ENCODE peak calls at places on chromosomes 2 and 18, in four cellular contexts. One of them, this sample, is unnamed.

GRCh38 chr2:217800433-217801114 is 202.2 kb downstream of the TNS1 start:
- DNase-seq in B cell: no peak
- DNase-seq in iPS DF 19.7: no peak
- DNase-seq in activated CD8-positive, alpha-beta memory T cell treated with anti-CD3 and anti-CD28 coated beads for 4 hours: no peak
- DNase-seq in this sample: peak

GRCh38 chr2:105396254-105397024 is 2.4 kb downstream of the FHL2 start:
- DNase-seq in B cell: no peak
- DNase-seq in iPS DF 19.7: no peak
- DNase-seq in activated CD8-positive, alpha-beta memory T cell treated with anti-CD3 and anti-CD28 coated beads for 4 hours: peak
- DNase-seq in this sample: no peak

GRCh38 chr18:79007440-79007839 is 27.8 kb downstream of the SALL3 start:
- DNase-seq in activated CD8-positive, alpha-beta memory T cell treated with anti-CD3 and anti-CD28 coated beads for 4 hours: no peak
- DNase-seq in B cell: no peak
- DNase-seq in iPS DF 19.7: no peak
- DNase-seq in this sample: no peak

GRCh38 chr2:140654565-140654964 is 1476.3 kb downstream of the LRP1B start:
- DNase-seq in iPS DF 19.7: no peak
- DNase-seq in activated CD8-positive, alpha-beta memory T cell treated with anti-CD3 and anti-CD28 coated beads for 4 hours: no peak
- DNase-seq in B cell: no peak
- DNase-seq in this sample: no peak

GRCh38 chr18:24234330-24234729 is 95.5 kb downstream of the CABYR start:
- DNase-seq in B cell: no peak
- DNase-seq in activated CD8-positive, alpha-beta memory T cell treated with anti-CD3 and anti-CD28 coated beads for 4 hours: no peak
- DNase-seq in iPS DF 19.7: no peak
- DNase-seq in this sample: no peak

GRCh38 chr2:124740636-124741035 is 715.5 kb downstream of the CNTNAP5 start:
- DNase-seq in B cell: no peak
- DNase-seq in iPS DF 19.7: no peak
- DNase-seq in activated CD8-positive, alpha-beta memory T cell treated with anti-CD3 and anti-CD28 coated beads for 4 hours: no peak
- DNase-seq in this sample: no peak

GRCh38 chr2:171523339-171523931 is 1.2 kb downstream of the CYBRD1 start:
- DNase-seq in iPS DF 19.7: peak
- DNase-seq in B cell: no peak
- DNase-seq in activated CD8-positive, alpha-beta memory T cell treated with anti-CD3 and anti-CD28 coated beads for 4 hours: no peak
- DNase-seq in this sample: peak

GRCh38 chr18:71237636-71238035 is 948.8 kb downstream of the SOCS6 start:
- DNase-seq in activated CD8-positive, alpha-beta memory T cell treated with anti-CD3 and anti-CD28 coated beads for 4 hours: no peak
- DNase-seq in iPS DF 19.7: no peak
- DNase-seq in B cell: no peak
- DNase-seq in this sample: no peak

GRCh38 chr18:79600596-79600995 is 79.0 kb upstream of the CTDP1 start:
- DNase-seq in activated CD8-positive, alpha-beta memory T cell treated with anti-CD3 and anti-CD28 coated beads for 4 hours: no peak
- DNase-seq in iPS DF 19.7: no peak
- DNase-seq in B cell: no peak
- DNase-seq in this sample: no peak

GRCh38 chr2:161136696-161137324 is 23.4 kb upstream of the TANK start:
- DNase-seq in B cell: peak
- DNase-seq in activated CD8-positive, alpha-beta memory T cell treated with anti-CD3 and anti-CD28 coated beads for 4 hours: peak
- DNase-seq in iPS DF 19.7: no peak
- DNase-seq in this sample: no peak

GRCh38 chr2:73083886-73084792 is 12.6 kb upstream of the SFXN5 start:
- DNase-seq in iPS DF 19.7: no peak
- DNase-seq in activated CD8-positive, alpha-beta memory T cell treated with anti-CD3 and anti-CD28 coated beads for 4 hours: no peak
- DNase-seq in B cell: no peak
- DNase-seq in this sample: no peak

GRCh38 chr2:3289971-3290370 is 87.6 kb downstream of the EIPR1 start:
- DNase-seq in iPS DF 19.7: no peak
- DNase-seq in B cell: no peak
- DNase-seq in activated CD8-positive, alpha-beta memory T cell treated with anti-CD3 and anti-CD28 coated beads for 4 hours: no peak
- DNase-seq in this sample: no peak

GRCh38 chr18:77248873-77249582 is 620 bp upstream of the GALR1 start:
- DNase-seq in B cell: no peak
- DNase-seq in activated CD8-positive, alpha-beta memory T cell treated with anti-CD3 and anti-CD28 coated beads for 4 hours: no peak
- DNase-seq in iPS DF 19.7: no peak
- DNase-seq in this sample: no peak

GRCh38 chr2:241061275-241061674 is 40.8 kb downstream of the MTERF4 start:
- DNase-seq in activated CD8-positive, alpha-beta memory T cell treated with anti-CD3 and anti-CD28 coated beads for 4 hours: no peak
- DNase-seq in B cell: no peak
- DNase-seq in iPS DF 19.7: no peak
- DNase-seq in this sample: no peak

GRCh38 chr2:19648583-19648982 is 253.2 kb downstream of the TTC32 start:
- DNase-seq in activated CD8-positive, alpha-beta memory T cell treated with anti-CD3 and anti-CD28 coated beads for 4 hours: no peak
- DNase-seq in B cell: no peak
- DNase-seq in iPS DF 19.7: no peak
- DNase-seq in this sample: no peak

GRCh38 chr18:623760-624620 is 27.2 kb downstream of the CLUL1 start:
- DNase-seq in B cell: no peak
- DNase-seq in activated CD8-positive, alpha-beta memory T cell treated with anti-CD3 and anti-CD28 coated beads for 4 hours: peak
- DNase-seq in iPS DF 19.7: no peak
- DNase-seq in this sample: peak

GRCh38 chr2:60565472-60565871 is 12.0 kb upstream of the BCL11A start:
- DNase-seq in iPS DF 19.7: no peak
- DNase-seq in activated CD8-positive, alpha-beta memory T cell treated with anti-CD3 and anti-CD28 coated beads for 4 hours: no peak
- DNase-seq in B cell: peak
- DNase-seq in this sample: no peak

GRCh38 chr2:109129356-109129920 is 433 bp downstream of the SH3RF3 start:
- DNase-seq in iPS DF 19.7: no peak
- DNase-seq in B cell: peak
- DNase-seq in activated CD8-positive, alpha-beta memory T cell treated with anti-CD3 and anti-CD28 coated beads for 4 hours: no peak
- DNase-seq in this sample: peak

GRCh38 chr2:201472411-201472810 is 20.9 kb downstream of the STRADB start:
- DNase-seq in B cell: no peak
- DNase-seq in iPS DF 19.7: no peak
- DNase-seq in activated CD8-positive, alpha-beta memory T cell treated with anti-CD3 and anti-CD28 coated beads for 4 hours: no peak
- DNase-seq in this sample: no peak

GRCh38 chr2:66957198-66957597 is 439.9 kb upstream of the ETAA1 start:
- DNase-seq in B cell: no peak
- DNase-seq in iPS DF 19.7: no peak
- DNase-seq in activated CD8-positive, alpha-beta memory T cell treated with anti-CD3 and anti-CD28 coated beads for 4 hours: no peak
- DNase-seq in this sample: no peak

GRCh38 chr2:12428324-12428723 is 288.4 kb upstream of the TRIB2 start:
- DNase-seq in activated CD8-positive, alpha-beta memory T cell treated with anti-CD3 and anti-CD28 coated beads for 4 hours: no peak
- DNase-seq in B cell: no peak
- DNase-seq in iPS DF 19.7: peak
- DNase-seq in this sample: no peak

GRCh38 chr2:14633031-14633430 is 514 bp downstream of the LRATD1 start:
- DNase-seq in B cell: no peak
- DNase-seq in activated CD8-positive, alpha-beta memory T cell treated with anti-CD3 and anti-CD28 coated beads for 4 hours: no peak
- DNase-seq in iPS DF 19.7: no peak
- DNase-seq in this sample: no peak

GRCh38 chr2:200635251-200635650 is 49.4 kb downstream of the AOX1 start:
- DNase-seq in activated CD8-positive, alpha-beta memory T cell treated with anti-CD3 and anti-CD28 coated beads for 4 hours: no peak
- DNase-seq in iPS DF 19.7: no peak
- DNase-seq in B cell: no peak
- DNase-seq in this sample: no peak

GRCh38 chr18:48928787-48929186 is 22.0 kb downstream of the SMAD7 start:
- DNase-seq in B cell: peak
- DNase-seq in activated CD8-positive, alpha-beta memory T cell treated with anti-CD3 and anti-CD28 coated beads for 4 hours: peak
- DNase-seq in iPS DF 19.7: no peak
- DNase-seq in this sample: peak

GRCh38 chr18:68083131-68083530 is 566.6 kb upstream of the DSEL start:
- DNase-seq in iPS DF 19.7: no peak
- DNase-seq in B cell: no peak
- DNase-seq in activated CD8-positive, alpha-beta memory T cell treated with anti-CD3 and anti-CD28 coated beads for 4 hours: no peak
- DNase-seq in this sample: no peak

GRCh38 chr18:57561728-57562423 is 24.6 kb downstream of the FECH start:
- DNase-seq in B cell: no peak
- DNase-seq in iPS DF 19.7: peak
- DNase-seq in activated CD8-positive, alpha-beta memory T cell treated with anti-CD3 and anti-CD28 coated beads for 4 hours: no peak
- DNase-seq in this sample: peak

GRCh38 chr2:54166121-54166773 is 50.8 kb downstream of the ACYP2 start:
- DNase-seq in iPS DF 19.7: no peak
- DNase-seq in activated CD8-positive, alpha-beta memory T cell treated with anti-CD3 and anti-CD28 coated beads for 4 hours: no peak
- DNase-seq in B cell: no peak
- DNase-seq in this sample: no peak

GRCh38 chr2:38147333-38148121 is 71.6 kb upstream of the CYP1B1 start:
- DNase-seq in B cell: no peak
- DNase-seq in activated CD8-positive, alpha-beta memory T cell treated with anti-CD3 and anti-CD28 coated beads for 4 hours: no peak
- DNase-seq in iPS DF 19.7: no peak
- DNase-seq in this sample: no peak

GRCh38 chr2:235358981-235359471 is 134.8 kb upstream of the AGAP1 start:
- DNase-seq in B cell: no peak
- DNase-seq in activated CD8-positive, alpha-beta memory T cell treated with anti-CD3 and anti-CD28 coated beads for 4 hours: no peak
- DNase-seq in iPS DF 19.7: no peak
- DNase-seq in this sample: no peak

GRCh38 chr2:146241023-146241422 is 1603.8 kb upstream of the ACVR2A start:
- DNase-seq in B cell: no peak
- DNase-seq in activated CD8-positive, alpha-beta memory T cell treated with anti-CD3 and anti-CD28 coated beads for 4 hours: no peak
- DNase-seq in iPS DF 19.7: no peak
- DNase-seq in this sample: no peak

GRCh38 chr2:9782197-9782719 is 61.0 kb upstream of the TAF1B start:
- DNase-seq in B cell: no peak
- DNase-seq in iPS DF 19.7: no peak
- DNase-seq in activated CD8-positive, alpha-beta memory T cell treated with anti-CD3 and anti-CD28 coated beads for 4 hours: no peak
- DNase-seq in this sample: no peak

GRCh38 chr2:42777883-42778805 is 14.2 kb upstream of the OXER1 start:
- DNase-seq in B cell: no peak
- DNase-seq in iPS DF 19.7: no peak
- DNase-seq in activated CD8-positive, alpha-beta memory T cell treated with anti-CD3 and anti-CD28 coated beads for 4 hours: no peak
- DNase-seq in this sample: no peak